ENCODE peak calls at places on chromosomes 6 and 20, in nine cellular contexts. Y is mesothelial cell of epicardium, V is dorsolateral prefrontal cortex, X is astrocyte of the spinal cord, D is GM13976, Q is GM12864, T is fibroblast of lung, B is progenitor cell of endocrine pancreas, G is GM23338. E is an unnamed sample.

GRCh38 chr6:27601668-27602254 is 128.9 kb upstream of the ZNF184 start:
- DNase-seq in Y (no peak), X (no peak), T (no peak), G (peak; percentile 76), D (no peak), Q (no peak), V (no peak), B (no peak), E (no peak)

GRCh38 chr6:7343546-7344475 is 30.8 kb upstream of the SSR1 start:
- DNase-seq in Y (no peak), V (no peak), B (no peak), G (no peak), X (no peak), T (no peak), D (no peak), Q (no peak), E (no peak)

GRCh38 chr6:3090013-3090412 is 21.7 kb downstream of the RIPK1 start:
- DNase-seq in Y (no peak), Q (no peak), V (no peak), T (no peak), X (no peak), G (no peak), D (no peak), B (no peak), E (no peak)

GRCh38 chr6:129498950-129499870 is 210.8 kb downstream of the ARHGAP18 start:
- DNase-seq in V (no peak), B (no peak), X (peak; percentile 72), Y (no peak), D (peak; percentile 26), T (peak; percentile 63), Q (no peak), G (peak; percentile 80), E (peak; percentile 32)

GRCh38 chr20:25408170-25408547 is 686 bp downstream of the GINS1 start:
- DNase-seq in X (no peak), B (no peak), V (no peak), T (no peak), G (no peak), Y (no peak), D (no peak), Q (no peak), E (peak; percentile 11)

GRCh38 chr6:25452027-25452426 is 172.9 kb downstream of the CARMIL1 start:
- DNase-seq in Q (no peak), T (no peak), X (no peak), G (no peak), Y (no peak), B (no peak), V (no peak), D (no peak), E (no peak)

GRCh38 chr6:47004458-47004857 is 37.7 kb downstream of the ADGRF1 start:
- DNase-seq in D (no peak), T (peak; percentile 53), B (no peak), Q (no peak), G (no peak), V (no peak), X (no peak), Y (no peak), E (no peak)

GRCh38 chr20:7667194-7667593 is 273.1 kb downstream of the HAO1 start:
- DNase-seq in B (no peak), G (no peak), V (no peak), D (no peak), Q (no peak), Y (no peak), T (peak; percentile 43), X (peak; percentile 20), E (no peak)

GRCh38 chr6:135592276-135592675 is 94.7 kb upstream of the AHI1 start:
- DNase-seq in D (no peak), G (no peak), B (no peak), Q (no peak), Y (no peak), V (no peak), X (peak; percentile 15), T (peak; percentile 69), E (no peak)

GRCh38 chr6:9126845-9127560 is 691.7 kb upstream of the SLC35B3 start:
- DNase-seq in Y (no peak), D (no peak), V (peak; percentile 25), Q (no peak), T (peak; percentile 92), B (no peak), G (no peak), X (peak; percentile 93), E (no peak)

GRCh38 chr6:136989591-136990578 is 54.9 kb downstream of the IL20RA start:
- DNase-seq in G (peak; percentile 82), V (peak; percentile 15), Q (no peak), B (no peak), T (peak; percentile 6), Y (peak; percentile 43), X (no peak), D (peak; percentile 21), E (no peak)

GRCh38 chr6:79536615-79536968 is 638 bp downstream of the LCA5 start:
- DNase-seq in Y (no peak), B (no peak), Q (no peak), X (peak; percentile 63), D (peak; percentile 32), V (no peak), T (peak; percentile 45), G (no peak), E (no peak)

GRCh38 chr6:89117285-89118108 is at the start of gene SRSF12:
- DNase-seq in T (peak; percentile 57), G (peak; percentile 76), Q (no peak), Y (peak; percentile 67), V (no peak), D (peak; percentile 89), X (no peak), B (peak; percentile 55), E (peak; percentile 84)

GRCh38 chr6:91428953-91429560 is 842.2 kb upstream of the MAP3K7 start:
- DNase-seq in Q (no peak), T (no peak), V (no peak), B (no peak), G (no peak), Y (no peak), X (no peak), D (no peak), E (no peak)

GRCh38 chr20:57869951-57870315 is 160.1 kb upstream of the PMEPA1 start:
- DNase-seq in B (no peak), V (no peak), D (no peak), G (no peak), Q (no peak), Y (peak; percentile 27), X (no peak), T (no peak), E (no peak)

GRCh38 chr20:21090738-21091120 is 15.4 kb downstream of the LINC00237 start:
- DNase-seq in V (no peak), B (no peak), D (no peak), X (no peak), Y (no peak), T (no peak), Q (no peak), G (no peak), E (no peak)

GRCh38 chr6:13709698-13710551 is 1.7 kb downstream of the RANBP9 start:
- DNase-seq in V (no peak), T (peak; percentile 61), G (peak; percentile 30), Q (no peak), B (no peak), Y (no peak), X (peak; percentile 51), D (no peak), E (no peak)

GRCh38 chr20:46251211-46251673 is 57.1 kb downstream of the CDH22 start:
- DNase-seq in B (peak; percentile 21), Y (no peak), X (no peak), D (no peak), G (peak; percentile 78), V (no peak), Q (no peak), T (no peak), E (no peak)

GRCh38 chr6:111612379-111612778 is 6.7 kb upstream of the TRAF3IP2 start:
- DNase-seq in Y (no peak), Q (no peak), V (no peak), D (no peak), B (no peak), T (no peak), X (no peak), G (no peak), E (no peak)

DNA sequence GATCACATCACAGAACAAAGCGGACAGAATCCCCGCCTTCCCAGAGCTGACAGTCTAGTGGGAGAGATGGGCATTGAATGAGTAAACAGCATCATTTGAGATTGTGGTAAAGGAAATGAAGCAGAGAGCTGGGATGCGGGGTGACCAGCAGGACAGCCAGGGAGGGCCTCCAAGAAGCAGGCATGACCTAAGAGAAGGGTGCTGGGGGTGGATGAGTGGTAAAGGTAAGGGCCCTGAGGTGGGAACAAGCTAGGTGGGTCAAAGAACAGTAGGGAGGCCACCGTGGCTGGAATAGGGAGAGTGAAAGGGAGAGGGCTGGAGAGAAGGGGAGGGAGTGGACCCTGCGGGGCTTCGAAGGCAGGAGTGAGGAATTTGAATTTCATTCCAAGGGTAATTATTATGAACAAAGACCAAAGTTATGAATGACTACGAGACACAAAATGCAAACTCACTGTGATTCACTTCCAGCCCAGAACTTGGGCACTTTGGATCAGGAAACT is 61.4 kb downstream of the CEBPB start:
- DNase-seq in V (no peak), Y (no peak), G (no peak), B (no peak), Q (no peak), D (no peak), X (peak; percentile 40), T (peak; percentile 74), E (no peak)
- TF ChIP-seq CTCF in V (no peak), Y (no peak), G (no peak), B (no peak), Q (no peak), D (no peak), X (no peak), T (no peak), E (no peak)

DNA sequence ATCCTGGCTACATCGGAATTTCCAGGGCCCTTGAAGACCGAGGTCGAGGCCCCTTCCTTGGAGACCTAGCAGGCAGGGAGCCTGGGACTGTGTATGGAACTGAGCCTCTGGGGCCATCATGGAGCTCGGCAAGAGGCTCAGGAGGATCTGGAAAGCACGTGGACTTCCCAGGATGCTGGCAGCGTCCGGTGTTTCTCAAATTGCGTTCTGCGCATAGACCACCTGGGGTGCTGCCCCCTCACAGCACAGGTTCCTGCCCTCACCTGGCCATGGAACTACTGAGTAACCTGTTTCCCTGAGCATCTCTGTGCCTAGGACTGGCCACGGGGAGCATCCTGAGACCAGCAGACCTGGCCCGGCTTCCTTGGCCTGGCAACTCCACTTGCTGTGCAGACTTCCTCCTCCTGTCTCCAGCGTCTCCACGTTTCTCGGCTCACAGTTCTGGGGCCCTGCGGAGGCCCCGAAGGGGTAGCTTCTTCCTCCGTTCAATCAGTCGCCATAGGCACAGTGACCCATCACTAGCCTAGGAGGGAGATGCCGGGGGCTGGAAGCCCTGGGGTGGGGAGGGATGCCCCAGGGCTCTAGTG is 144.3 kb downstream of the CDH4 start:
- DNase-seq in G (no peak), T (no peak), Q (no peak), B (no peak), V (no peak), D (no peak), X (no peak), Y (no peak), E (no peak)
- TF ChIP-seq CTCF in G (no peak), T (no peak), Q (no peak), B (no peak), V (no peak), D (no peak), X (no peak), Y (no peak), E (no peak)

GRCh38 chr20:56628015-56628872 is 862 bp upstream of the TFAP2C start:
- DNase-seq in T (no peak), Y (peak; percentile 58), V (no peak), X (no peak), D (peak; percentile 45), G (peak; percentile 55), Q (no peak), B (no peak), E (no peak)
- TF ChIP-seq CTCF in T (no peak), Y (no peak), V (no peak), X (no peak), D (no peak), G (no peak), Q (no peak), B (no peak), E (no peak)

GRCh38 chr6:109979033-109979921 is 1.2 kb downstream of the GPR6 start:
- DNase-seq in T (no peak), Y (no peak), G (peak; percentile 53), Q (no peak), D (no peak), B (no peak), V (peak; percentile 14), X (no peak), E (no peak)
- TF ChIP-seq CTCF in T (no peak), Y (no peak), G (no peak), Q (no peak), D (no peak), B (no peak), V (no peak), X (no peak), E (no peak)